ENCODE peak calls at places on chromosomes 3 and 15, in eight cellular contexts. J, F, W, K, I, H, Y and X are unnamed samples.

GRCh38 chr15:56491110-56491722 is 26.3 kb upstream of the MNS1 start:
- DNase-seq in J (peak), F (peak), K (peak), W (peak), H (no peak), Y (peak), I (peak), X (peak)

GRCh38 chr15:59791646-59792208 is 102.6 kb upstream of the BNIP2 start:
- DNase-seq in F (no peak), I (no peak), W (no peak), H (no peak), J (no peak), K (no peak), Y (no peak), X (no peak)

GRCh38 chr3:172152294-172152649 is 112.9 kb downstream of the FNDC3B start:
- DNase-seq in J (no peak), W (no peak), I (no peak), F (no peak), K (no peak), H (no peak), Y (no peak), X (no peak)

GRCh38 chr3:146326875-146327543 is 76.1 kb upstream of the PLSCR4 start:
- DNase-seq in K (no peak), H (no peak), W (peak), I (no peak), F (peak), Y (peak), J (peak), X (peak)

GRCh38 chr3:185350841-185351240 is 12.1 kb upstream of the MAP3K13 start:
- DNase-seq in H (no peak), F (no peak), Y (no peak), I (no peak), J (no peak), K (no peak), W (no peak), X (no peak)

GRCh38 chr15:36877796-36878744 is 222.3 kb downstream of the MEIS2 start:
- DNase-seq in J (no peak), K (no peak), W (no peak), I (peak), H (no peak), Y (no peak), F (no peak), X (peak)

GRCh38 chr15:34582461-34583357 is 742 bp downstream of the GOLGA8B start:
- DNase-seq in H (no peak), W (peak), Y (peak), I (peak), K (peak), F (no peak), J (no peak), X (peak)

GRCh38 chr3:37864904-37865303 is 3.2 kb downstream of the CTDSPL start:
- DNase-seq in F (no peak), J (no peak), Y (peak), I (no peak), H (no peak), W (no peak), K (no peak), X (no peak)

GRCh38 chr3:115004201-115005140 is 142.6 kb downstream of the ZBTB20 start:
- DNase-seq in I (no peak), Y (no peak), J (no peak), W (no peak), H (no peak), K (no peak), F (no peak), X (no peak)

GRCh38 chr3:134242649-134243637 is 7.7 kb downstream of the RYK start:
- DNase-seq in Y (no peak), I (no peak), F (no peak), K (no peak), H (no peak), J (no peak), W (no peak), X (no peak)

GRCh38 chr3:30475038-30475808 is 131.2 kb upstream of the TGFBR2 start:
- DNase-seq in K (no peak), J (no peak), F (no peak), H (no peak), W (no peak), Y (no peak), I (no peak), X (no peak)

GRCh38 chr3:13414040-13414729 is 5.9 kb downstream of the NUP210 start:
- DNase-seq in Y (no peak), W (peak), I (peak), H (no peak), K (peak), J (no peak), F (no peak), X (peak)
- TF ChIP-seq POLR2A in Y (no peak), W (no peak), I (peak), H (no peak), K (no peak), J (no peak), F (no peak), X (peak)

GRCh38 chr3:47399016-47399415 is 18.2 kb downstream of the PTPN23 start:
- DNase-seq in H (no peak), I (no peak), K (no peak), W (no peak), Y (no peak), J (no peak), F (no peak), X (no peak)

GRCh38 chr3:47398218-47398617 is 17.4 kb downstream of the PTPN23 start:
- DNase-seq in I (no peak), H (no peak), K (no peak), J (no peak), F (no peak), Y (no peak), W (no peak), X (no peak)

GRCh38 chr3:47394140-47394855 is 13.5 kb downstream of the PTPN23 start:
- DNase-seq in K (no peak), J (no peak), I (no peak), F (no peak), Y (no peak), H (no peak), W (no peak), X (no peak)

GRCh38 chr3:47392933-47393332 is 12.1 kb downstream of the PTPN23 start:
- DNase-seq in F (no peak), K (no peak), H (no peak), J (no peak), Y (no peak), W (no peak), I (no peak), X (no peak)

GRCh38 chr3:47394867-47395266 is 14.0 kb downstream of the PTPN23 start:
- DNase-seq in H (no peak), J (no peak), Y (no peak), F (no peak), I (no peak), K (no peak), W (no peak), X (no peak)
- TF ChIP-seq POLR2A in H (no peak), J (no peak), Y (no peak), F (no peak), I (no peak), K (no peak), W (no peak), X (no peak)

GRCh38 chr15:67196222-67196621 is 58.2 kb downstream of the AAGAB start:
- DNase-seq in Y (peak), K (no peak), F (no peak), J (no peak), W (no peak), H (no peak), I (no peak), X (no peak)
- TF ChIP-seq POLR2A in Y (no peak), K (peak), F (no peak), J (no peak), W (no peak), H (no peak), I (peak), X (no peak)

DNA sequence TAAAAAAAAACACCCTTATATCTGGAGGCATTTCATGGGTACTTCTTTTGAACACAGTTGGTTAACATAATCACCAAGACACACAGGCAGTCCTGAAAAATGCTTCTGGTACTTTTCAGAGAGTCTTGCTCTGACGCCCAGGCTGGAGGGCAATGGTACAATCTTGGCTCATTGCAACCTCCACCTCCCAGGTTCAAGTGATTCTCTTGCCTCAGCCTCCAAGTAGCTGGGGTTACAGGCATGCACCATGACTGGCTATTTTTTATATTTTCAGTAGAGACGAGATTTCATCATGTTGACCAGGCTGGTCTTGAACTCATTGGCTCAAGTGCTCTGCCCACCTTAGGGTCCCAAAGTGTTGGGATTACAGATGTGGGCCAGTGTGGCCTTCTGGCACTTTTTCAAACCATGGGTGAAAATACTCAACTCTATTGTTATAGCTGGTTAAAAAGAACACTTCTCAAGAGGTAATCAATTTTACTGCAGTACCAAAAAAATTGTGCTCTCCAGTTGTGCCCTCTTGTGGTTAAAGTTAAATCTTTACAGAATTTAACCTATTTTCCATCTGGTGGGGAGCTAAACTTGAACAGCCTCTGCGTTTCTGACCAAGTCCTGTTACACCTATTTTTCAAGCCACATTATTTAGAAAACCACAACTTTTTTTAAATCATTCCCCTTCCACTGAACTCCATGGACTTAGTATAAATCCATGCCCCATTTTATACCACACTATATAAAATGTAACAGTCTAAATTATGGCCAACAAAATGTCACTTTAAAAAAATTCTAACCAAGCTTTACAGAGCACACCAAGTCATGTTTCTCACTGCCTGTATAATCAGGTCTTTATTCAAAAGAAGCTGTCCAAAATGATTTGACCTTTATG is 1.2 kb upstream of the SNAPC5 start:
- DNase-seq in I (no peak), W (no peak), H (no peak), F (no peak), J (no peak), K (no peak), Y (peak), X (peak)
- TF ChIP-seq POLR2A in I (no peak), W (no peak), H (no peak), F (no peak), J (no peak), K (peak), Y (no peak), X (no peak)

GRCh38 chr15:99435761-99436346 is 129.9 kb upstream of the MEF2A start:
- DNase-seq in H (peak), F (peak), Y (no peak), W (no peak), J (no peak), I (no peak), K (no peak), X (no peak)
- TF ChIP-seq POLR2A in H (no peak), F (no peak), Y (no peak), W (no peak), J (no peak), I (no peak), K (no peak), X (no peak)

GRCh38 chr3:136751259-136752045 is 726 bp downstream of the STAG1 start:
- DNase-seq in I (peak), Y (peak), J (peak), K (peak), H (peak), W (peak), F (peak), X (peak)
- TF ChIP-seq POLR2A in I (no peak), Y (no peak), J (no peak), K (peak), H (no peak), W (peak), F (no peak), X (peak)

GRCh38 chr3:157145566-157145965 is 14.4 kb downstream of the CCNL1 start:
- DNase-seq in J (no peak), F (no peak), I (no peak), K (no peak), Y (no peak), W (no peak), H (no peak), X (no peak)

GRCh38 chr3:157147099-157147803 is 12.7 kb downstream of the CCNL1 start:
- DNase-seq in I (no peak), Y (no peak), H (no peak), F (no peak), W (no peak), K (no peak), J (no peak), X (no peak)

GRCh38 chr3:157146664-157147082 is 13.3 kb downstream of the CCNL1 start:
- DNase-seq in Y (no peak), W (no peak), J (no peak), I (no peak), H (no peak), K (no peak), F (no peak), X (no peak)

GRCh38 chr3:157139938-157140534 is 19.9 kb downstream of the CCNL1 start:
- DNase-seq in F (no peak), J (no peak), K (no peak), I (no peak), H (no peak), W (no peak), Y (no peak), X (no peak)

GRCh38 chr3:157142315-157142714 is 17.6 kb downstream of the CCNL1 start:
- DNase-seq in K (no peak), H (no peak), Y (no peak), I (no peak), J (no peak), W (no peak), F (no peak), X (no peak)
- TF ChIP-seq POLR2A in K (no peak), H (no peak), Y (no peak), I (no peak), J (no peak), W (no peak), F (no peak), X (no peak)